ENCODE peak calls at places on chromosomes 13 and 19, in nine cellular contexts. One of them, this sample, is unnamed.

GRCh38 chr13:106858910-106859309 is 291.0 kb upstream of the ARGLU1 start:
- DNase-seq in iris pigment epithelial cell: no peak
- DNase-seq in heart right ventricle: no peak
- DNase-seq in breast epithelium: no peak
- DNase-seq in mesenteric fat pad: no peak
- DNase-seq in NCI-H510A: no peak
- DNase-seq in bronchial epithelial cell: peak; percentile 15
- DNase-seq in stimulated activated CD4-positive, alpha-beta T cell treated with anti-CD3 and anti-CD28 coated beads, TNF-alpha, amount 100 ng/mL, for 1 hour: no peak
- DNase-seq in posterior cingulate gyrus: no peak
- DNase-seq in this sample: no peak

GRCh38 chr13:97205971-97206370 is 16.2 kb upstream of the MBNL2 start:
- DNase-seq in NCI-H510A: no peak
- DNase-seq in breast epithelium: no peak
- DNase-seq in stimulated activated CD4-positive, alpha-beta T cell treated with anti-CD3 and anti-CD28 coated beads, TNF-alpha, amount 100 ng/mL, for 1 hour: no peak
- DNase-seq in iris pigment epithelial cell: peak; percentile 92
- DNase-seq in posterior cingulate gyrus: no peak
- DNase-seq in bronchial epithelial cell: peak; percentile 52
- DNase-seq in mesenteric fat pad: no peak
- DNase-seq in heart right ventricle: no peak
- DNase-seq in this sample: no peak

GRCh38 chr13:20667857-20668256 is 35.6 kb upstream of the IL17D start:
- DNase-seq in iris pigment epithelial cell: no peak
- DNase-seq in stimulated activated CD4-positive, alpha-beta T cell treated with anti-CD3 and anti-CD28 coated beads, TNF-alpha, amount 100 ng/mL, for 1 hour: no peak
- DNase-seq in posterior cingulate gyrus: no peak
- DNase-seq in breast epithelium: no peak
- DNase-seq in mesenteric fat pad: no peak
- DNase-seq in NCI-H510A: no peak
- DNase-seq in bronchial epithelial cell: no peak
- DNase-seq in heart right ventricle: no peak
- DNase-seq in this sample: no peak

GRCh38 chr19:40947573-40947972 is 43.5 kb upstream of the CYP2B6 start:
- DNase-seq in heart right ventricle: no peak
- DNase-seq in bronchial epithelial cell: no peak
- DNase-seq in stimulated activated CD4-positive, alpha-beta T cell treated with anti-CD3 and anti-CD28 coated beads, TNF-alpha, amount 100 ng/mL, for 1 hour: no peak
- DNase-seq in mesenteric fat pad: no peak
- DNase-seq in posterior cingulate gyrus: no peak
- DNase-seq in iris pigment epithelial cell: no peak
- DNase-seq in breast epithelium: no peak
- DNase-seq in NCI-H510A: no peak
- DNase-seq in this sample: no peak

GRCh38 chr19:53792721-53793433 is 31.2 kb downstream of the NLRP12 start:
- DNase-seq in NCI-H510A: no peak
- DNase-seq in heart right ventricle: peak; percentile 75
- DNase-seq in posterior cingulate gyrus: peak; percentile 97
- DNase-seq in mesenteric fat pad: peak; percentile 90
- DNase-seq in stimulated activated CD4-positive, alpha-beta T cell treated with anti-CD3 and anti-CD28 coated beads, TNF-alpha, amount 100 ng/mL, for 1 hour: peak; percentile 31
- DNase-seq in iris pigment epithelial cell: peak; percentile 86
- DNase-seq in breast epithelium: peak; percentile 79
- DNase-seq in bronchial epithelial cell: peak; percentile 72
- DNase-seq in this sample: peak; percentile 89

GRCh38 chr13:23330356-23330755 is 103.1 kb downstream of the SACS start:
- DNase-seq in posterior cingulate gyrus: no peak
- DNase-seq in NCI-H510A: no peak
- DNase-seq in mesenteric fat pad: no peak
- DNase-seq in stimulated activated CD4-positive, alpha-beta T cell treated with anti-CD3 and anti-CD28 coated beads, TNF-alpha, amount 100 ng/mL, for 1 hour: no peak
- DNase-seq in heart right ventricle: no peak
- DNase-seq in iris pigment epithelial cell: no peak
- DNase-seq in breast epithelium: peak; percentile 23
- DNase-seq in bronchial epithelial cell: no peak
- DNase-seq in this sample: no peak

GRCh38 chr19:33111587-33111986 is 20.3 kb upstream of the WDR88 start:
- DNase-seq in posterior cingulate gyrus: peak; percentile 60
- DNase-seq in iris pigment epithelial cell: no peak
- DNase-seq in bronchial epithelial cell: no peak
- DNase-seq in heart right ventricle: no peak
- DNase-seq in mesenteric fat pad: no peak
- DNase-seq in breast epithelium: no peak
- DNase-seq in NCI-H510A: no peak
- DNase-seq in stimulated activated CD4-positive, alpha-beta T cell treated with anti-CD3 and anti-CD28 coated beads, TNF-alpha, amount 100 ng/mL, for 1 hour: no peak
- DNase-seq in this sample: no peak

GRCh38 chr19:35484637-35485036 is 5.6 kb downstream of the KRTDAP start:
- DNase-seq in posterior cingulate gyrus: no peak
- DNase-seq in breast epithelium: no peak
- DNase-seq in stimulated activated CD4-positive, alpha-beta T cell treated with anti-CD3 and anti-CD28 coated beads, TNF-alpha, amount 100 ng/mL, for 1 hour: no peak
- DNase-seq in bronchial epithelial cell: no peak
- DNase-seq in NCI-H510A: no peak
- DNase-seq in iris pigment epithelial cell: no peak
- DNase-seq in mesenteric fat pad: no peak
- DNase-seq in heart right ventricle: no peak
- DNase-seq in this sample: no peak

GRCh38 chr13:25905411-25906010 is 146.3 kb downstream of the SHISA2 start:
- DNase-seq in bronchial epithelial cell: no peak
- DNase-seq in mesenteric fat pad: no peak
- DNase-seq in posterior cingulate gyrus: no peak
- DNase-seq in heart right ventricle: no peak
- DNase-seq in iris pigment epithelial cell: no peak
- DNase-seq in breast epithelium: no peak
- DNase-seq in stimulated activated CD4-positive, alpha-beta T cell treated with anti-CD3 and anti-CD28 coated beads, TNF-alpha, amount 100 ng/mL, for 1 hour: no peak
- DNase-seq in NCI-H510A: no peak
- DNase-seq in this sample: no peak

GRCh38 chr19:55519461-55520311 is 17.2 kb downstream of the SBK2 start:
- DNase-seq in heart right ventricle: no peak
- DNase-seq in iris pigment epithelial cell: peak; percentile 90
- DNase-seq in breast epithelium: no peak
- DNase-seq in posterior cingulate gyrus: no peak
- DNase-seq in stimulated activated CD4-positive, alpha-beta T cell treated with anti-CD3 and anti-CD28 coated beads, TNF-alpha, amount 100 ng/mL, for 1 hour: no peak
- DNase-seq in NCI-H510A: no peak
- DNase-seq in bronchial epithelial cell: peak; percentile 95
- DNase-seq in mesenteric fat pad: no peak
- DNase-seq in this sample: no peak

GRCh38 chr19:13149628-13150186 is 468 bp downstream of the STX10 start:
- DNase-seq in bronchial epithelial cell: no peak
- DNase-seq in NCI-H510A: peak; percentile 54
- DNase-seq in iris pigment epithelial cell: peak; percentile 60
- DNase-seq in mesenteric fat pad: no peak
- DNase-seq in breast epithelium: peak; percentile 32
- DNase-seq in posterior cingulate gyrus: peak; percentile 89
- DNase-seq in heart right ventricle: peak; percentile 58
- DNase-seq in stimulated activated CD4-positive, alpha-beta T cell treated with anti-CD3 and anti-CD28 coated beads, TNF-alpha, amount 100 ng/mL, for 1 hour: no peak
- DNase-seq in this sample: peak; percentile 35

GRCh38 chr19:36745870-36746269 is 26.7 kb downstream of the ZNF850 start:
- DNase-seq in breast epithelium: no peak
- DNase-seq in iris pigment epithelial cell: peak; percentile 5
- DNase-seq in bronchial epithelial cell: peak; percentile 38
- DNase-seq in stimulated activated CD4-positive, alpha-beta T cell treated with anti-CD3 and anti-CD28 coated beads, TNF-alpha, amount 100 ng/mL, for 1 hour: no peak
- DNase-seq in posterior cingulate gyrus: no peak
- DNase-seq in heart right ventricle: no peak
- DNase-seq in mesenteric fat pad: no peak
- DNase-seq in NCI-H510A: no peak
- DNase-seq in this sample: no peak

GRCh38 chr13:113748862-113749451 is 10.1 kb upstream of the TMEM255B start:
- DNase-seq in stimulated activated CD4-positive, alpha-beta T cell treated with anti-CD3 and anti-CD28 coated beads, TNF-alpha, amount 100 ng/mL, for 1 hour: no peak
- DNase-seq in iris pigment epithelial cell: no peak
- DNase-seq in heart right ventricle: no peak
- DNase-seq in breast epithelium: no peak
- DNase-seq in posterior cingulate gyrus: peak; percentile 76
- DNase-seq in mesenteric fat pad: no peak
- DNase-seq in NCI-H510A: no peak
- DNase-seq in bronchial epithelial cell: no peak
- DNase-seq in this sample: no peak

GRCh38 chr19:7982651-7983099 is 22.8 kb downstream of the ELAVL1 start:
- DNase-seq in posterior cingulate gyrus: peak; percentile 50
- DNase-seq in heart right ventricle: no peak
- DNase-seq in NCI-H510A: no peak
- DNase-seq in breast epithelium: no peak
- DNase-seq in bronchial epithelial cell: no peak
- DNase-seq in mesenteric fat pad: no peak
- DNase-seq in iris pigment epithelial cell: no peak
- DNase-seq in stimulated activated CD4-positive, alpha-beta T cell treated with anti-CD3 and anti-CD28 coated beads, TNF-alpha, amount 100 ng/mL, for 1 hour: no peak
- DNase-seq in this sample: no peak

GRCh38 chr19:35509018-35509652 is 4.3 kb downstream of the DMKN start:
- DNase-seq in mesenteric fat pad: no peak
- DNase-seq in bronchial epithelial cell: peak; percentile 79
- DNase-seq in posterior cingulate gyrus: peak; percentile 87
- DNase-seq in stimulated activated CD4-positive, alpha-beta T cell treated with anti-CD3 and anti-CD28 coated beads, TNF-alpha, amount 100 ng/mL, for 1 hour: no peak
- DNase-seq in iris pigment epithelial cell: no peak
- DNase-seq in breast epithelium: peak; percentile 68
- DNase-seq in heart right ventricle: no peak
- DNase-seq in NCI-H510A: no peak
- DNase-seq in this sample: peak; percentile 26

GRCh38 chr19:14218615-14219330 is 12.8 kb upstream of the ADGRL1 start:
- DNase-seq in stimulated activated CD4-positive, alpha-beta T cell treated with anti-CD3 and anti-CD28 coated beads, TNF-alpha, amount 100 ng/mL, for 1 hour: no peak
- DNase-seq in bronchial epithelial cell: no peak
- DNase-seq in breast epithelium: no peak
- DNase-seq in iris pigment epithelial cell: no peak
- DNase-seq in posterior cingulate gyrus: peak; percentile 80
- DNase-seq in mesenteric fat pad: no peak
- DNase-seq in NCI-H510A: no peak
- DNase-seq in heart right ventricle: no peak
- DNase-seq in this sample: no peak

GRCh38 chr19:38697641-38698071 is 46.6 kb downstream of the CAPN12 start:
- DNase-seq in heart right ventricle: no peak
- DNase-seq in mesenteric fat pad: no peak
- DNase-seq in iris pigment epithelial cell: no peak
- DNase-seq in bronchial epithelial cell: no peak
- DNase-seq in breast epithelium: no peak
- DNase-seq in posterior cingulate gyrus: no peak
- DNase-seq in NCI-H510A: no peak
- DNase-seq in stimulated activated CD4-positive, alpha-beta T cell treated with anti-CD3 and anti-CD28 coated beads, TNF-alpha, amount 100 ng/mL, for 1 hour: no peak
- DNase-seq in this sample: no peak